ENCODE peak calls at places on chromosomes 5 and 9, in seven cellular contexts. F is EL, Z is osteoblast, B is cardiac muscle cell, X is posterior vena cava, Q is non-pigmented ciliary epithelial cell, V is RWPE1. L is an unnamed sample.

GRCh38 chr5:178249191-178249989 is 16.8 kb upstream of the PHYKPL start:
- DNase-seq in F (peak; percentile 66), Z (peak; percentile 96), B (no peak), X (no peak), Q (no peak), V (peak; percentile 58), L (peak; percentile 50)

GRCh38 chr5:15791274-15791673 is 291.3 kb downstream of the FBXL7 start:
- DNase-seq in F (no peak), Z (no peak), B (no peak), X (no peak), Q (no peak), V (no peak), L (peak; percentile 12)

GRCh38 chr9:132247942-132248341 is 86.1 kb downstream of the NTNG2 start:
- DNase-seq in F (no peak), Z (peak; percentile 73), B (no peak), X (peak; percentile 26), Q (no peak), V (no peak), L (no peak)

GRCh38 chr5:3352711-3353110 is 242.9 kb upstream of the IRX1 start:
- DNase-seq in F (no peak), Z (no peak), B (no peak), X (no peak), Q (no peak), V (no peak), L (no peak)

GRCh38 chr5:134541736-134542376 is 16.4 kb downstream of the JADE2 start:
- DNase-seq in F (peak; percentile 31), Z (peak; percentile 86), B (peak; percentile 87), X (peak; percentile 86), Q (no peak), V (no peak), L (no peak)

GRCh38 chr5:83377131-83377865 is 94.2 kb upstream of the VCAN start:
- DNase-seq in F (peak; percentile 71), Z (peak; percentile 44), B (no peak), X (no peak), Q (peak; percentile 18), V (peak; percentile 17), L (peak; percentile 67)

GRCh38 chr9:131734781-131735180 is 5.1 kb downstream of the RAPGEF1 start:
- DNase-seq in F (no peak), Z (no peak), B (no peak), X (no peak), Q (no peak), V (no peak), L (no peak)

GRCh38 chr5:78050888-78051287 is 243.6 kb downstream of the AP3B1 start:
- DNase-seq in F (peak; percentile 49), Z (no peak), B (no peak), X (no peak), Q (peak; percentile 37), V (no peak), L (peak; percentile 8)

GRCh38 chr5:66582499-66582898 is 13.7 kb upstream of the MAST4 start:
- DNase-seq in F (peak; percentile 28), Z (no peak), B (no peak), X (no peak), Q (no peak), V (peak; percentile 75), L (no peak)

GRCh38 chr9:2523601-2524000 is 98.0 kb upstream of the VLDLR start:
- DNase-seq in F (no peak), Z (no peak), B (no peak), X (no peak), Q (no peak), V (no peak), L (no peak)

GRCh38 chr9:5186416-5187169 is 1.2 kb upstream of the INSL6 start:
- DNase-seq in F (peak; percentile 61), Z (peak; percentile 90), B (peak; percentile 54), X (no peak), Q (peak; percentile 35), V (peak; percentile 30), L (peak; percentile 44)

GRCh38 chr5:167587768-167588167 is 703.7 kb upstream of the WWC1 start:
- DNase-seq in F (peak; percentile 29), Z (peak; percentile 71), B (peak; percentile 73), X (no peak), Q (peak; percentile 23), V (peak; percentile 63), L (peak; percentile 32)

GRCh38 chr5:16894236-16895057 is 41.6 kb downstream of the MYO10 start:
- DNase-seq in F (peak; percentile 90), Z (peak; percentile 78), B (peak; percentile 54), X (no peak), Q (peak; percentile 91), V (peak; percentile 90), L (peak; percentile 80)

GRCh38 chr5:88536146-88536545 is 267.5 kb upstream of the TMEM161B start:
- DNase-seq in F (peak; percentile 3), Z (no peak), B (no peak), X (no peak), Q (no peak), V (peak; percentile 21), L (peak; percentile 2)

GRCh38 chr5:126178521-126178920 is 244.7 kb upstream of the GRAMD2B start:
- DNase-seq in F (no peak), Z (peak; percentile 22), B (no peak), X (no peak), Q (peak; percentile 24), V (no peak), L (no peak)

GRCh38 chr5:125093776-125094175 is 347.3 kb upstream of the ZNF608 start:
- DNase-seq in F (peak; percentile 90), Z (peak; percentile 90), B (no peak), X (no peak), Q (peak; percentile 58), V (peak; percentile 80), L (peak; percentile 84)

GRCh38 chr9:98010450-98010849 is 27.3 kb downstream of the ANP32B start:
- DNase-seq in F (peak; percentile 37), Z (no peak), B (no peak), X (no peak), Q (peak; percentile 22), V (peak; percentile 56), L (peak; percentile 33)

L was measured in LHCN-M2.